ENCODE peak calls at places on chromosome 18, in four cellular contexts. G is IMR-90, A is K562, Q is endothelial cell of umbilical vein. I is an unnamed sample.

GRCh38 chr18:66894851-66895250 is 291.0 kb upstream of the CDH19 start:
- DNase-seq in G (no peak), A (no peak), Q (no peak), I (no peak)

GRCh38 chr18:54712315-54712714 is 116.0 kb upstream of the RAB27B start:
- DNase-seq in G (peak; percentile 87), A (no peak), Q (peak; percentile 76), I (no peak)

GRCh38 chr18:11309172-11309571 is 159.8 kb upstream of the PIEZO2 start:
- DNase-seq in G (no peak), A (no peak), Q (no peak), I (no peak)

GRCh38 chr18:59885579-59886163 is 14.1 kb upstream of the PMAIP1 start:
- DNase-seq in G (peak; percentile 92), A (no peak), Q (peak; percentile 72), I (peak; percentile 78)

GRCh38 chr18:48852292-48852691 is 98.5 kb downstream of the SMAD7 start:
- DNase-seq in G (peak; percentile 46), A (no peak), Q (no peak), I (no peak)

GRCh38 chr18:58104071-58104470 is 60.0 kb downstream of the NEDD4L start:
- DNase-seq in G (no peak), A (no peak), Q (no peak), I (no peak)

GRCh38 chr18:31876707-31877106 is 66.2 kb downstream of the TRAPPC8 start:
- DNase-seq in G (peak; percentile 17), A (no peak), Q (no peak), I (no peak)

GRCh38 chr18:78049281-78049680 is 799.6 kb downstream of the GALR1 start:
- DNase-seq in G (no peak), A (no peak), Q (no peak), I (no peak)

GRCh38 chr18:53567935-53568574 is 656.4 kb downstream of the MBD2 start:
- DNase-seq in G (peak; percentile 13), A (no peak), Q (peak; percentile 29), I (no peak)

GRCh38 chr18:77088977-77089795 is 43.4 kb downstream of the MBP start:
- DNase-seq in G (no peak), A (no peak), Q (no peak), I (no peak)

GRCh38 chr18:11512096-11513030 is 97.0 kb upstream of the SLC35G4 start:
- DNase-seq in G (no peak), A (no peak), Q (no peak), I (no peak)

GRCh38 chr18:5543036-5543671 is 643 bp downstream of the EPB41L3 start:
- DNase-seq in G (no peak), A (no peak), Q (peak; percentile 16), I (no peak)

GRCh38 chr18:5546660-5547059 is 2.9 kb upstream of the EPB41L3 start:
- DNase-seq in G (peak; percentile 62), A (no peak), Q (peak; percentile 76), I (no peak)

GRCh38 chr18:5538541-5538940 is 5.3 kb downstream of the EPB41L3 start:
- DNase-seq in G (no peak), A (no peak), Q (no peak), I (no peak)

GRCh38 chr18:5543854-5544389 is at the start of gene EPB41L3:
- DNase-seq in G (peak; percentile 20), A (no peak), Q (peak; percentile 61), I (no peak)

GRCh38 chr18:5542393-5543035 is 1.3 kb downstream of the EPB41L3 start:
- DNase-seq in G (peak; percentile 26), A (no peak), Q (peak; percentile 54), I (no peak)
- TF ChIP-seq FOS in G (no peak), A (no peak), Q (no peak), I (no peak)

DNA sequence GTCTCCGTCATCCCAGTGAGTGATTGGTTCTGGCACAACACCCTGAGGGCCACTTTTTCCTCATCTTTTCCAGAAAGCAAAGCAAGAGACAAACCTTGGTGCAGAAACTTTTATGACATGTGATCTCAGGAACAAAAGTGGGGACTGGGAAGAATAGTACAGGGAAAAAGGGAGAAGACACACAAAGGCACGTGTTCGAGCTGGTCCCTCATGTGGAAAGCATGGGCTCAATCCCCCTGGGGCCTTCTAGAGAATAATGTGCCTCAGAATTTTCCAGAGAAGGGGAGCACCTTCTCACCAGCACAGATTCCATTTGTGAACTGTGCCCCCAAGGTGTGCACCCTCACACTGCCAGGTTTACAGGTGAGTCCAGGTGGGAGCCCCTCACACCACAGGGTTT is 312.6 kb downstream of the FBXO15 start:
- DNase-seq in G (no peak), A (no peak), Q (no peak), I (no peak)
- H3K4me3 ChIP-seq in G (no peak overlapping the region), A (no peak overlapping the region), Q (no peak overlapping the region), I (no peak overlapping the region)

GRCh38 chr18:2103299-2103698 is 468.0 kb downstream of the METTL4 start:
- DNase-seq in G (no peak), A (no peak), Q (no peak), I (no peak)

GRCh38 chr18:2102022-2102421 is 469.3 kb downstream of the METTL4 start:
- DNase-seq in G (no peak), A (no peak), Q (no peak), I (no peak)

GRCh38 chr18:2108581-2108980 is 462.7 kb downstream of the METTL4 start:
- DNase-seq in G (no peak), A (no peak), Q (no peak), I (no peak)

GRCh38 chr18:2100694-2101213 is 470.6 kb downstream of the METTL4 start:
- DNase-seq in G (no peak), A (no peak), Q (no peak), I (no peak)

GRCh38 chr18:2104620-2105462 is 466.5 kb downstream of the METTL4 start:
- DNase-seq in G (peak; percentile 24), A (peak; percentile 88), Q (peak; percentile 58), I (no peak)
- TF ChIP-seq FOS in G (no peak), A (no peak), Q (no peak), I (no peak)

GRCh38 chr18:51188024-51188701 is 9.3 kb downstream of the MEX3C start:
- DNase-seq in G (no peak), A (no peak), Q (no peak), I (no peak)
- H3K4me3 ChIP-seq in G (no peak overlapping the region), A (no peak overlapping the region), Q (no peak overlapping the region), I (peak overlapping the region; percentile 23)

GRCh38 chr18:68428026-68428425 is 286.9 kb downstream of the TMX3 start:
- DNase-seq in G (peak; percentile 93), A (no peak), Q (peak; percentile 64), I (no peak)
- TF ChIP-seq FOS in G (peak; percentile 97), A (no peak), Q (peak; percentile 78), I (no peak)

GRCh38 chr18:3179430-3180089 is 40.2 kb downstream of the MYOM1 start:
- DNase-seq in G (no peak), A (no peak), Q (no peak), I (peak; percentile 32)

GRCh38 chr18:3183103-3183717 is 36.6 kb downstream of the MYOM1 start:
- DNase-seq in G (no peak), A (no peak), Q (no peak), I (no peak)

GRCh38 chr18:3175195-3175758 is 44.5 kb downstream of the MYOM1 start:
- DNase-seq in G (peak; percentile 11), A (no peak), Q (no peak), I (no peak)

GRCh38 chr18:3180325-3180724 is 39.4 kb downstream of the MYOM1 start:
- DNase-seq in G (peak; percentile 28), A (no peak), Q (no peak), I (no peak)

DNA sequence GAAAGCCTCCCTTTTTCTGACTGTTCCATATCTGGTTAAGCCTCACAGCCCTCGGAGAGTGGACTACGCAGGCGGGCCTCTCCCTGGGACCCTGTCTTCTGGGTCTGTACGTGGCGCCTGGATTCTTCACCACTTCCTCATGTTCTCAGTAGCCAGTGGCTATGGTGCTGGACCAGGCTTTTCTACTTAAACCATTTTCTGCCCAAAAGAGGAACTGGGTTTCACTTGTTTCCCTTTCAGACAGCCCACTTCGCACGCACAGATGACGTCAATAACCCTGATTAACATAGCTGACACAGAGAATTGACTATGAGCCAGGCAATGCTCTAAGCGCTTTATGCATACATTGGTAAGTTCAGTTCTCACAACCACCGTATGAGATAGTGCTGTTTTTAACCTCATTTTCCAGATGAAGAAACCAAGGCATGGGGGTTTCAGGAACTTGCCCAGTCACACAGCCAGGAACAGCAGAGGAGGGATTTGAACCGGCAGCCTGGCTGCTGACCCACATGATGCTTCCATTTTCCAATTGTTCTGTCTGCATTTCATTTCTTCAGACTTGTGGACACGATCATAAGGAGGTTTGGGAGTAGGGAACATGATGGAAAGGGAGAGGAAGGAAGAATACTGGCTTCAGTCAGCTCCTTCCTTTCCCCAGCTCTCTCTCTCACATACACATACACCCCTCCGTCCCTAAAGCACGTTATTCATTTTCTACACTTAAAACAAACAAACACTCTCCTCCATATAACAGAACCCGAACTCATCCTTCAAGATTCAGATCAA is 41.7 kb downstream of the MYOM1 start:
- DNase-seq in G (peak; percentile 19), A (no peak), Q (no peak), I (peak; percentile 98)
- H3K4me3 ChIP-seq in G (no peak overlapping the region), A (no peak overlapping the region), Q (no peak overlapping the region), I (peak overlapping the region; percentile 6)

GRCh38 chr18:79576686-79577351 is 102.8 kb upstream of the CTDP1 start:
- DNase-seq in G (peak; percentile 46), A (no peak), Q (no peak), I (no peak)
- TF ChIP-seq FOS in G (no peak), A (no peak), Q (no peak), I (no peak)

DNA sequence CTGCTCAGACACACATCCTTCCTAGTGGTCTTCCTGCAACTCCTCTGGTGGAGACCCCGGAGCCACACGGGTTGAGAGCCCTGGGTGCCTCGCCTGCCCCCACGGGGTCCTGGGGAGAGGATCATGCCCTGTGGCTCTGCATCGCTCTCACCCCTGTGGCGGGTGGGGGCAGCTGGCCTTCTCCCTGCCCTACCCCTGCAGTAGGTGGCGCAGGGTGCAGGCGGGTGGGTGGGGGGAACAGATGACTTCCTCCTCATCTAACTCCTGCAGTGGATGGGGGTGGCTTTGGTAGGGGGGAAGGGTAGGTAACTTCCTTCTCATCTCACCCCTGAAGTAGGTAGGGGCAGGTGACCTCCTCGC is 38.6 kb downstream of the TSHZ1 start:
- DNase-seq in G (no peak), A (no peak), Q (no peak), I (no peak)
- H3K4me3 ChIP-seq in G (no peak overlapping the region), A (no peak overlapping the region), Q (no peak overlapping the region), I (no peak overlapping the region)

I was measured in GM12878.